ENCODE peak calls at places on chromosome 22, in seven cellular contexts. One of them, this sample, is unnamed.

GRCh38 chr22:27993201-27993635 is 74.2 kb upstream of the PITPNB start:
- DNase-seq in cardiac muscle cell: no peak
- DNase-seq in astrocyte: no peak
- DNase-seq in CD8-positive, alpha-beta memory T cell: no peak
- DNase-seq in astrocyte of the spinal cord: no peak
- DNase-seq in GM12865: no peak
- DNase-seq in fibroblast of pulmonary artery: no peak
- DNase-seq in this sample: no peak

GRCh38 chr22:20315337-20316216 is 4.3 kb downstream of the DGCR6L start:
- DNase-seq in cardiac muscle cell: no peak
- DNase-seq in astrocyte: no peak
- DNase-seq in CD8-positive, alpha-beta memory T cell: no peak
- DNase-seq in astrocyte of the spinal cord: no peak
- DNase-seq in GM12865: no peak
- DNase-seq in fibroblast of pulmonary artery: no peak
- DNase-seq in this sample: no peak

GRCh38 chr22:35717572-35717971 is at the start of gene APOL5:
- DNase-seq in cardiac muscle cell: no peak
- DNase-seq in astrocyte: no peak
- DNase-seq in CD8-positive, alpha-beta memory T cell: no peak
- DNase-seq in astrocyte of the spinal cord: no peak
- DNase-seq in GM12865: no peak
- DNase-seq in fibroblast of pulmonary artery: no peak
- DNase-seq in this sample: no peak

GRCh38 chr22:26188341-26188740 is 19.1 kb downstream of the SEZ6L start:
- DNase-seq in cardiac muscle cell: no peak
- DNase-seq in astrocyte: no peak
- DNase-seq in CD8-positive, alpha-beta memory T cell: no peak
- DNase-seq in astrocyte of the spinal cord: no peak
- DNase-seq in GM12865: no peak
- DNase-seq in fibroblast of pulmonary artery: no peak
- DNase-seq in this sample: no peak

GRCh38 chr22:20407829-20408228 is 13.9 kb downstream of the ZNF74 start:
- DNase-seq in cardiac muscle cell: no peak
- DNase-seq in astrocyte: no peak
- DNase-seq in CD8-positive, alpha-beta memory T cell: no peak
- DNase-seq in astrocyte of the spinal cord: no peak
- DNase-seq in GM12865: no peak
- DNase-seq in fibroblast of pulmonary artery: no peak
- DNase-seq in this sample: no peak

GRCh38 chr22:38423512-38424503 is 31.2 kb downstream of the KCNJ4 start:
- DNase-seq in cardiac muscle cell: no peak
- DNase-seq in astrocyte: no peak
- DNase-seq in CD8-positive, alpha-beta memory T cell: no peak
- DNase-seq in astrocyte of the spinal cord: no peak
- DNase-seq in GM12865: no peak
- DNase-seq in fibroblast of pulmonary artery: no peak
- DNase-seq in this sample: no peak

GRCh38 chr22:35334010-35334409 is 34.3 kb downstream of the TOM1 start:
- DNase-seq in cardiac muscle cell: no peak
- DNase-seq in astrocyte: no peak
- DNase-seq in CD8-positive, alpha-beta memory T cell: no peak
- DNase-seq in astrocyte of the spinal cord: no peak
- DNase-seq in GM12865: no peak
- DNase-seq in fibroblast of pulmonary artery: no peak
- DNase-seq in this sample: peak

GRCh38 chr22:20107951-20108756 is 7.8 kb upstream of the RANBP1 start:
- DNase-seq in cardiac muscle cell: no peak
- DNase-seq in astrocyte: no peak
- DNase-seq in CD8-positive, alpha-beta memory T cell: no peak
- DNase-seq in astrocyte of the spinal cord: no peak
- DNase-seq in GM12865: no peak
- DNase-seq in fibroblast of pulmonary artery: no peak
- DNase-seq in this sample: no peak

GRCh38 chr22:41555325-41555724 is 5.5 kb upstream of the CSDC2 start:
- DNase-seq in cardiac muscle cell: peak
- DNase-seq in astrocyte: no peak
- DNase-seq in CD8-positive, alpha-beta memory T cell: no peak
- DNase-seq in astrocyte of the spinal cord: no peak
- DNase-seq in GM12865: no peak
- DNase-seq in fibroblast of pulmonary artery: peak
- DNase-seq in this sample: no peak

GRCh38 chr22:49760630-49761571 is 66.8 kb downstream of the BRD1 start:
- DNase-seq in cardiac muscle cell: no peak
- DNase-seq in astrocyte: no peak
- DNase-seq in CD8-positive, alpha-beta memory T cell: no peak
- DNase-seq in astrocyte of the spinal cord: no peak
- DNase-seq in GM12865: peak
- DNase-seq in fibroblast of pulmonary artery: no peak
- DNase-seq in this sample: peak

GRCh38 chr22:26671317-26672059 is 14.1 kb downstream of the MIAT start:
- DNase-seq in cardiac muscle cell: no peak
- DNase-seq in astrocyte: no peak
- DNase-seq in CD8-positive, alpha-beta memory T cell: peak
- DNase-seq in astrocyte of the spinal cord: no peak
- DNase-seq in GM12865: peak
- DNase-seq in fibroblast of pulmonary artery: no peak
- DNase-seq in this sample: peak

GRCh38 chr22:44410396-44411056 is 87.5 kb downstream of the RTL6 start:
- DNase-seq in cardiac muscle cell: no peak
- DNase-seq in astrocyte: no peak
- DNase-seq in CD8-positive, alpha-beta memory T cell: no peak
- DNase-seq in astrocyte of the spinal cord: no peak
- DNase-seq in GM12865: no peak
- DNase-seq in fibroblast of pulmonary artery: no peak
- DNase-seq in this sample: no peak

GRCh38 chr22:37189011-37189466 is 992 bp upstream of the C1QTNF6 start:
- DNase-seq in cardiac muscle cell: peak
- DNase-seq in astrocyte: peak
- DNase-seq in CD8-positive, alpha-beta memory T cell: no peak
- DNase-seq in astrocyte of the spinal cord: no peak
- DNase-seq in GM12865: no peak
- DNase-seq in fibroblast of pulmonary artery: peak
- DNase-seq in this sample: no peak
- H3K4me3 ChIP-seq in cardiac muscle cell: no peak
- H3K4me3 ChIP-seq in astrocyte: no peak
- H3K4me3 ChIP-seq in CD8-positive, alpha-beta memory T cell: no peak
- H3K4me3 ChIP-seq in astrocyte of the spinal cord: no peak
- H3K4me3 ChIP-seq in GM12865: no peak
- H3K4me3 ChIP-seq in fibroblast of pulmonary artery: peak
- H3K4me3 ChIP-seq in this sample: no peak

GRCh38 chr22:24322522-24322921 is 51.9 kb downstream of the SPECC1L start:
- DNase-seq in cardiac muscle cell: no peak
- DNase-seq in astrocyte: no peak
- DNase-seq in CD8-positive, alpha-beta memory T cell: no peak
- DNase-seq in astrocyte of the spinal cord: no peak
- DNase-seq in GM12865: no peak
- DNase-seq in fibroblast of pulmonary artery: no peak
- DNase-seq in this sample: no peak
- H3K4me3 ChIP-seq in cardiac muscle cell: no peak
- H3K4me3 ChIP-seq in astrocyte: no peak
- H3K4me3 ChIP-seq in CD8-positive, alpha-beta memory T cell: no peak
- H3K4me3 ChIP-seq in astrocyte of the spinal cord: no peak
- H3K4me3 ChIP-seq in GM12865: no peak
- H3K4me3 ChIP-seq in fibroblast of pulmonary artery: no peak
- H3K4me3 ChIP-seq in this sample: no peak

DNA sequence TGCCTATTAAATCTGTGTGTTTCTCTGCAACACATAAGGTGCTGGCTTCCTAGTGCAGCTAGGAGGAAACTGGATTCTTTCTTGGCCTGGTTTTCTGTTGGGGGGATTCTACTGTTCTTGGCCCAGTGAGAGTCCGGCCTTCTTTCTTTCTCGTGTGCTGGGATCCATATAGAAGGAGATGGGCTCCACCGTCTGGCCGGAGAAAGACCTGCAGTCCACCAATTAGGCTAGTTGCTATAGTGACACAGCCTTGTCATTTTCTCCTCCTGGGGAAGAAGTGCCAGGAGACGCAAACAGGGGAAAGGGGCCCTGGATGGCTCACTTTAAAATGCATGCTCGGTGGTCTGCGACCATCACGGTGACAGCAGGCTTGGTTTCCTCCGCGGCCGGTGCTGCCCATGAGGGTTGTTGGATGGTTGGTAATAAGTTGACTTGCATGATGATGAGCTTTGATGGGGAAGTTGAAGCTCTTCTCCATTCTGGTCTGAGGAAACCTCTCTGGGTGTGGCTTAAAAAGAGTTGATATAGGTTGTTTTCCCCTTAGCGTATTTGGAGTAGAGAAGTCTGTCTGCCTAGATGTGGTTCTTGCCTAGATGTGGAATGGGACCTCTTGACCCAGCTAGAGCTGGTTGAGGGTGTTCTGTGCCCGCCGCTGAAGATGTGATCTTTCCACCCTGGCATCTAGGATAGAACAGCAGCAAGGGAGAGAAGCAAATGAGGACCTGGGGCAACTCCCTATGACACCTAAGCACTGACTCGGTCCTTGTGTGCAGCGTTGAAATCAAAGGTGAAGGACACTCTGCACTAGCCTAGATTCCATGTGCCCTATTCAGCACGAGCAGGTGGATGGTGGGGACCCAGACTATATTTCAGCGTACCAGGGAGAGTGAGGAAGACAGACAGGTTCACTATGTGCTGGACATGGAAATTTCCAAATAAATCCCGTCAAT is 1335.0 kb downstream of the BRD1 start:
- DNase-seq in cardiac muscle cell: peak
- DNase-seq in astrocyte: peak
- DNase-seq in CD8-positive, alpha-beta memory T cell: peak
- DNase-seq in astrocyte of the spinal cord: peak
- DNase-seq in GM12865: peak
- DNase-seq in fibroblast of pulmonary artery: peak
- DNase-seq in this sample: peak
- H3K4me3 ChIP-seq in cardiac muscle cell: no peak
- H3K4me3 ChIP-seq in astrocyte: no peak
- H3K4me3 ChIP-seq in CD8-positive, alpha-beta memory T cell: no peak
- H3K4me3 ChIP-seq in astrocyte of the spinal cord: no peak
- H3K4me3 ChIP-seq in GM12865: no peak
- H3K4me3 ChIP-seq in fibroblast of pulmonary artery: no peak
- H3K4me3 ChIP-seq in this sample: no peak

DNA sequence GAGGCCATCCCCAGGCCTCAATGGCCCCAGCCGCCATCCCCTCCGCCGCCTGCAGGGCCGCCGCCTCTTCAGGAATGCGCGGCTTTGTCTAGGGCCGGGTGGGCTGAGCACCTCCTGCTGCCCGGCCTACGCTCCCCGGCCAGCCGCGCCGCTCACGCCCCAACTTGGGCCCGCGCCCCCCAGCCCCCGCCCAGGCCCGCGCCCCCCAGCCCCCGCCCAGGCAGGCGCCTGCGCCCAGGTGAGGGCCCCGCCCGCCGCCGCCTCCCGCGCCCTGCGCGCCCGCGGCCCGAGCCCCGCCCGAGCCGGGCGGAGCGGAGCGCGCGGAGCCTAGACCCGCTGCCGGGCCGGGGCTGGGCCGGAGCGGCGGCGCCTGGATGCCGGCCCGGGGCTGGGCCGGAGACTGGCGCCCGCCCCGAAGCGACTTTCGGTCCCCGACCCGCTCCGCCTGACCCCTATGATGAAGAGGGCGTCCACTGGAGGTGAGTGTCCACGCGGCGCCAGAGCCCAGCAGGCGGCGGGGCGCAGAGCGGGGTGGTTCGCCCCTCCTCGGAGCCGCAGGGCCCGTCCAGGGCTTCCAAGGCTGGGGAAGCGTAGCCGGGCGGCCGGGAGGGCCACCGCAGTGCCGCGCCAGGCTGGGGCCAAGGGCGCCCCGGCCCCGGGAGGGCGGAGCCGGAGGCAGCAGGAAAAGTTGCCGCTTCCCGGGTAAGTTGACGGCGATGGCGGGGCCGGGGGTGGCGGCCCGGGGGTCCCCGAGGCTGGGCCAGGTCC is 34.3 kb upstream of the PRODH start:
- DNase-seq in cardiac muscle cell: peak
- DNase-seq in astrocyte: no peak
- DNase-seq in CD8-positive, alpha-beta memory T cell: no peak
- DNase-seq in astrocyte of the spinal cord: no peak
- DNase-seq in GM12865: no peak
- DNase-seq in fibroblast of pulmonary artery: no peak
- DNase-seq in this sample: no peak
- H3K4me3 ChIP-seq in cardiac muscle cell: peak
- H3K4me3 ChIP-seq in astrocyte: no peak
- H3K4me3 ChIP-seq in CD8-positive, alpha-beta memory T cell: no peak
- H3K4me3 ChIP-seq in astrocyte of the spinal cord: peak
- H3K4me3 ChIP-seq in GM12865: no peak
- H3K4me3 ChIP-seq in fibroblast of pulmonary artery: peak
- H3K4me3 ChIP-seq in this sample: no peak

GRCh38 chr22:40519948-40520331 is 116.6 kb downstream of the MRTFA start:
- DNase-seq in cardiac muscle cell: no peak
- DNase-seq in astrocyte: no peak
- DNase-seq in CD8-positive, alpha-beta memory T cell: no peak
- DNase-seq in astrocyte of the spinal cord: no peak
- DNase-seq in GM12865: no peak
- DNase-seq in fibroblast of pulmonary artery: no peak
- DNase-seq in this sample: no peak
- H3K4me3 ChIP-seq in cardiac muscle cell: no peak
- H3K4me3 ChIP-seq in astrocyte: no peak
- H3K4me3 ChIP-seq in CD8-positive, alpha-beta memory T cell: no peak
- H3K4me3 ChIP-seq in astrocyte of the spinal cord: no peak
- H3K4me3 ChIP-seq in GM12865: no peak
- H3K4me3 ChIP-seq in fibroblast of pulmonary artery: no peak
- H3K4me3 ChIP-seq in this sample: no peak

GRCh38 chr22:30866811-30867271 is 101.7 kb downstream of the MORC2 start:
- DNase-seq in cardiac muscle cell: no peak
- DNase-seq in astrocyte: no peak
- DNase-seq in CD8-positive, alpha-beta memory T cell: no peak
- DNase-seq in astrocyte of the spinal cord: no peak
- DNase-seq in GM12865: peak
- DNase-seq in fibroblast of pulmonary artery: peak
- DNase-seq in this sample: peak

GRCh38 chr22:30865656-30866055 is 102.9 kb downstream of the MORC2 start:
- DNase-seq in cardiac muscle cell: no peak
- DNase-seq in astrocyte: no peak
- DNase-seq in CD8-positive, alpha-beta memory T cell: no peak
- DNase-seq in astrocyte of the spinal cord: no peak
- DNase-seq in GM12865: no peak
- DNase-seq in fibroblast of pulmonary artery: no peak
- DNase-seq in this sample: no peak

GRCh38 chr22:30864441-30865420 is 103.8 kb downstream of the MORC2 start:
- DNase-seq in cardiac muscle cell: no peak
- DNase-seq in astrocyte: no peak
- DNase-seq in CD8-positive, alpha-beta memory T cell: no peak
- DNase-seq in astrocyte of the spinal cord: no peak
- DNase-seq in GM12865: no peak
- DNase-seq in fibroblast of pulmonary artery: no peak
- DNase-seq in this sample: no peak

GRCh38 chr22:30867746-30868662 is 100.6 kb downstream of the MORC2 start:
- DNase-seq in cardiac muscle cell: no peak
- DNase-seq in astrocyte: no peak
- DNase-seq in CD8-positive, alpha-beta memory T cell: no peak
- DNase-seq in astrocyte of the spinal cord: no peak
- DNase-seq in GM12865: no peak
- DNase-seq in fibroblast of pulmonary artery: no peak
- DNase-seq in this sample: no peak

GRCh38 chr22:30866216-30866615 is 102.4 kb downstream of the MORC2 start:
- DNase-seq in cardiac muscle cell: no peak
- DNase-seq in astrocyte: no peak
- DNase-seq in CD8-positive, alpha-beta memory T cell: no peak
- DNase-seq in astrocyte of the spinal cord: no peak
- DNase-seq in GM12865: no peak
- DNase-seq in fibroblast of pulmonary artery: no peak
- DNase-seq in this sample: no peak
- H3K4me3 ChIP-seq in cardiac muscle cell: no peak
- H3K4me3 ChIP-seq in astrocyte: no peak
- H3K4me3 ChIP-seq in CD8-positive, alpha-beta memory T cell: no peak
- H3K4me3 ChIP-seq in astrocyte of the spinal cord: no peak
- H3K4me3 ChIP-seq in GM12865: no peak
- H3K4me3 ChIP-seq in fibroblast of pulmonary artery: no peak
- H3K4me3 ChIP-seq in this sample: no peak

This sample was measured in Jurkat, Clone E6-1.